ENCODE peak calls at places on chromosomes 2 and 18, in five cellular contexts. One of them, this sample, is unnamed.

GRCh38 chr2:193480187-193480586 is 1285.5 kb upstream of the TMEFF2 start:
- DNase-seq in SK-N-SH: no peak
- DNase-seq in HEK293T: no peak
- DNase-seq in K562: no peak
- DNase-seq in GM12878: no peak
- DNase-seq in this sample: no peak

GRCh38 chr18:72811047-72811446 is 56.7 kb downstream of the NETO1 start:
- DNase-seq in GM12878: no peak
- DNase-seq in SK-N-SH: no peak
- DNase-seq in HEK293T: no peak
- DNase-seq in K562: no peak
- DNase-seq in this sample: no peak

GRCh38 chr2:39481611-39482010 is 44.5 kb upstream of the MAP4K3 start:
- DNase-seq in K562: no peak
- DNase-seq in HEK293T: no peak
- DNase-seq in SK-N-SH: no peak
- DNase-seq in GM12878: no peak
- DNase-seq in this sample: no peak

GRCh38 chr2:203799905-203800304 is 67.7 kb upstream of the CTLA4 start:
- DNase-seq in SK-N-SH: no peak
- DNase-seq in K562: no peak
- DNase-seq in HEK293T: no peak
- DNase-seq in GM12878: peak; percentile 62
- DNase-seq in this sample: no peak

GRCh38 chr2:111710613-111711012 is 173.4 kb downstream of the ANAPC1 start:
- DNase-seq in K562: no peak
- DNase-seq in HEK293T: no peak
- DNase-seq in SK-N-SH: no peak
- DNase-seq in GM12878: no peak
- DNase-seq in this sample: no peak

GRCh38 chr2:8684421-8684884 is 2.6 kb downstream of the ID2 start:
- DNase-seq in SK-N-SH: peak; percentile 52
- DNase-seq in HEK293T: no peak
- DNase-seq in GM12878: peak; percentile 40
- DNase-seq in K562: peak; percentile 72
- DNase-seq in this sample: peak; percentile 63

GRCh38 chr18:48713302-48713701 is 174.5 kb downstream of the CTIF start:
- DNase-seq in K562: no peak
- DNase-seq in SK-N-SH: no peak
- DNase-seq in HEK293T: no peak
- DNase-seq in GM12878: no peak
- DNase-seq in this sample: no peak

GRCh38 chr2:70258532-70258875 is 567 bp downstream of the PCYOX1 start:
- DNase-seq in SK-N-SH: peak; percentile 56
- DNase-seq in K562: peak; percentile 60
- DNase-seq in HEK293T: peak; percentile 22
- DNase-seq in GM12878: no peak
- DNase-seq in this sample: peak; percentile 41

GRCh38 chr2:230008708-230009066 is 60.0 kb downstream of the SLC16A14 start:
- DNase-seq in HEK293T: no peak
- DNase-seq in GM12878: no peak
- DNase-seq in K562: no peak
- DNase-seq in SK-N-SH: no peak
- DNase-seq in this sample: no peak

GRCh38 chr2:223762853-223763252 is 74.5 kb downstream of the AP1S3 start:
- DNase-seq in SK-N-SH: no peak
- DNase-seq in K562: no peak
- DNase-seq in HEK293T: no peak
- DNase-seq in GM12878: no peak
- DNase-seq in this sample: peak; percentile 15

GRCh38 chr18:24786027-24786426 is 325.6 kb downstream of the HRH4 start:
- DNase-seq in GM12878: no peak
- DNase-seq in SK-N-SH: no peak
- DNase-seq in HEK293T: no peak
- DNase-seq in K562: no peak
- DNase-seq in this sample: no peak

GRCh38 chr2:42848270-42848669 is 55.9 kb upstream of the HAAO start:
- DNase-seq in GM12878: no peak
- DNase-seq in K562: no peak
- DNase-seq in HEK293T: no peak
- DNase-seq in SK-N-SH: no peak
- DNase-seq in this sample: no peak

GRCh38 chr2:34178482-34178881 is 579.4 kb upstream of the FAM98A start:
- DNase-seq in SK-N-SH: no peak
- DNase-seq in K562: no peak
- DNase-seq in GM12878: no peak
- DNase-seq in HEK293T: no peak
- DNase-seq in this sample: no peak

GRCh38 chr2:109380502-109381326 is 233.1 kb downstream of the SEPTIN10 start:
- DNase-seq in SK-N-SH: no peak
- DNase-seq in K562: no peak
- DNase-seq in HEK293T: no peak
- DNase-seq in GM12878: no peak
- DNase-seq in this sample: no peak

GRCh38 chr2:174023591-174024523 is 58.7 kb upstream of the SP3 start:
- DNase-seq in HEK293T: no peak
- DNase-seq in K562: peak; percentile 11
- DNase-seq in GM12878: no peak
- DNase-seq in SK-N-SH: peak; percentile 81
- DNase-seq in this sample: peak; percentile 78

GRCh38 chr2:86304416-86304815 is 33.0 kb downstream of the REEP1 start:
- DNase-seq in K562: no peak
- DNase-seq in HEK293T: no peak
- DNase-seq in GM12878: no peak
- DNase-seq in SK-N-SH: no peak
- DNase-seq in this sample: no peak

GRCh38 chr18:77093067-77093430 is 39.5 kb downstream of the MBP start:
- DNase-seq in K562: no peak
- DNase-seq in GM12878: no peak
- DNase-seq in HEK293T: no peak
- DNase-seq in SK-N-SH: no peak
- DNase-seq in this sample: no peak

GRCh38 chr2:124560592-124561112 is 535.6 kb downstream of the CNTNAP5 start:
- DNase-seq in GM12878: no peak
- DNase-seq in SK-N-SH: no peak
- DNase-seq in K562: no peak
- DNase-seq in HEK293T: no peak
- DNase-seq in this sample: no peak

GRCh38 chr2:76599732-76600368 is 889.1 kb upstream of the GCFC2 start:
- DNase-seq in K562: peak; percentile 74
- DNase-seq in HEK293T: peak; percentile 67
- DNase-seq in GM12878: peak; percentile 43
- DNase-seq in SK-N-SH: peak; percentile 35
- DNase-seq in this sample: peak; percentile 93

GRCh38 chr2:214127178-214127970 is 283.5 kb upstream of the VWC2L start:
- DNase-seq in SK-N-SH: no peak
- DNase-seq in GM12878: no peak
- DNase-seq in K562: no peak
- DNase-seq in HEK293T: no peak
- DNase-seq in this sample: no peak

GRCh38 chr2:108271691-108272253 is 16.9 kb upstream of the SULT1C2 start:
- DNase-seq in SK-N-SH: no peak
- DNase-seq in GM12878: no peak
- DNase-seq in K562: peak; percentile 19
- DNase-seq in HEK293T: no peak
- DNase-seq in this sample: peak; percentile 81

GRCh38 chr2:70103531-70104061 is 16.3 kb downstream of the PCBP1 start:
- DNase-seq in K562: no peak
- DNase-seq in GM12878: no peak
- DNase-seq in SK-N-SH: no peak
- DNase-seq in HEK293T: no peak
- DNase-seq in this sample: no peak

GRCh38 chr18:61398961-61399632 is 65.9 kb downstream of the CDH20 start:
- DNase-seq in HEK293T: no peak
- DNase-seq in K562: no peak
- DNase-seq in GM12878: no peak
- DNase-seq in SK-N-SH: no peak
- DNase-seq in this sample: no peak

GRCh38 chr2:1694371-1695271 is 49.7 kb downstream of the PXDN start:
- DNase-seq in HEK293T: no peak
- DNase-seq in SK-N-SH: peak; percentile 69
- DNase-seq in K562: no peak
- DNase-seq in GM12878: no peak
- DNase-seq in this sample: no peak

GRCh38 chr2:217481577-217481976 is 521.2 kb downstream of the TNS1 start:
- DNase-seq in SK-N-SH: no peak
- DNase-seq in HEK293T: no peak
- DNase-seq in K562: no peak
- DNase-seq in GM12878: no peak
- DNase-seq in this sample: no peak

GRCh38 chr18:9811978-9812377 is 73.8 kb upstream of the TXNDC2 start:
- DNase-seq in GM12878: no peak
- DNase-seq in SK-N-SH: no peak
- DNase-seq in HEK293T: no peak
- DNase-seq in K562: peak; percentile 59
- DNase-seq in this sample: no peak

GRCh38 chr18:77068321-77068841 is 64.2 kb downstream of the MBP start:
- DNase-seq in K562: no peak
- DNase-seq in GM12878: peak; percentile 39
- DNase-seq in HEK293T: no peak
- DNase-seq in SK-N-SH: no peak
- DNase-seq in this sample: no peak

GRCh38 chr2:197205590-197206215 is 104.9 kb downstream of the ANKRD44 start:
- DNase-seq in K562: no peak
- DNase-seq in SK-N-SH: no peak
- DNase-seq in GM12878: peak; percentile 56
- DNase-seq in HEK293T: no peak
- DNase-seq in this sample: no peak
- TF ChIP-seq FOXM1 in K562: no peak
- TF ChIP-seq FOXM1 in SK-N-SH: no peak
- TF ChIP-seq FOXM1 in GM12878: no peak
- TF ChIP-seq FOXM1 in HEK293T: no peak
- TF ChIP-seq FOXM1 in this sample: no peak

GRCh38 chr2:54430649-54431048 is 25.5 kb upstream of the SPTBN1 start:
- DNase-seq in HEK293T: no peak
- DNase-seq in GM12878: no peak
- DNase-seq in K562: no peak
- DNase-seq in SK-N-SH: no peak
- DNase-seq in this sample: no peak

GRCh38 chr2:54428401-54428800 is 27.7 kb upstream of the SPTBN1 start:
- DNase-seq in K562: no peak
- DNase-seq in SK-N-SH: no peak
- DNase-seq in HEK293T: no peak
- DNase-seq in GM12878: no peak
- DNase-seq in this sample: no peak

GRCh38 chr2:54429055-54429454 is 27.1 kb upstream of the SPTBN1 start:
- DNase-seq in GM12878: no peak
- DNase-seq in K562: no peak
- DNase-seq in SK-N-SH: no peak
- DNase-seq in HEK293T: no peak
- DNase-seq in this sample: no peak

GRCh38 chr2:54432181-54433020 is 23.7 kb upstream of the SPTBN1 start:
- DNase-seq in K562: no peak
- DNase-seq in GM12878: no peak
- DNase-seq in SK-N-SH: no peak
- DNase-seq in HEK293T: no peak
- DNase-seq in this sample: no peak

GRCh38 chr2:54429811-54430600 is 26.1 kb upstream of the SPTBN1 start:
- DNase-seq in SK-N-SH: no peak
- DNase-seq in HEK293T: no peak
- DNase-seq in GM12878: no peak
- DNase-seq in K562: peak; percentile 28
- DNase-seq in this sample: no peak
- TF ChIP-seq FOXM1 in SK-N-SH: no peak
- TF ChIP-seq FOXM1 in HEK293T: no peak
- TF ChIP-seq FOXM1 in GM12878: no peak
- TF ChIP-seq FOXM1 in K562: no peak
- TF ChIP-seq FOXM1 in this sample: no peak

GRCh38 chr18:23578891-23579653 is 7.2 kb downstream of the NPC1 start:
- DNase-seq in K562: no peak
- DNase-seq in GM12878: no peak
- DNase-seq in HEK293T: no peak
- DNase-seq in SK-N-SH: no peak
- DNase-seq in this sample: no peak
- TF ChIP-seq FOXM1 in K562: no peak
- TF ChIP-seq FOXM1 in GM12878: no peak
- TF ChIP-seq FOXM1 in HEK293T: no peak
- TF ChIP-seq FOXM1 in SK-N-SH: no peak
- TF ChIP-seq FOXM1 in this sample: no peak

DNA sequence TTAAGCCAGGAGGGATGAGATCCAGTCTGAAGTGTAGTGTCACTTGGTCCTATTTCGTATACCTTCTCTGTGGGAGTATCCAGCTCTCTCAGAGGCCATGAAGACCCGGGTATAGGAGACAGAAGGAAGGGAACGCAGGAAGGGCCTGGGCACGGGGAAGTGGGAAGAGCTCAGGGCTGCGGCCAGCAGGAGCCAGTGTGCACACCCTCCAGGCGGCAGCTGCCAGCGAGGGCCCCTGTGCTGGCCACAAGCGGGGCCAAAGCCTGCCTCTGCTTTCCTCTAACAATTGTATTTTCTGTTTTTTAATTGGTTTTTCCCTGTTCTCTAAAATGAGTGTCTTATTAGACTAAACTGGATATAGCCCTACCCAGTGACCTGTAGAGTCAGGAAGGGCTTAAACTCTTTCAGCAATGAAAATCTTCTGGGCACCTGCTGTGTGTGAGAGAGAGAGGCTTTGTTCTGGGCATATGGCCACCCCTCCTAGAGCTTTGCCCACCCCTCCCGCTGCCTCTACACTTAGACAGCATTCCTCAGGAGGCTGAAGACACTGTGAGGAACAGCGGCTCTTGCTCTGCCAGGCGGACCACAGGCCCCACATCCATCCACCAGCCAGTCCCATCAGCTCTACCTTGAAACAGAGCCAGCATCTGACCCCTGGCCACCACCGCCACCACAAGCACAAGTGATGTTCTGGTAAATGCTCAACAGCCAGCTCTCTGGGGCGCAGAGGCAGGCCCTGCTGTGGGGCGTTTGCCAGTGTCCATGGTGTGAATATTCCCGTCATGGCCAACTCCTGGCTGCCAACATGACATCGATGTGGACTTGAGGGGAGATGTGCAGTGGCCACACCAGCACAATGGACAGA is 9.5 kb downstream of the GPR17 start:
- DNase-seq in K562: no peak
- DNase-seq in HEK293T: no peak
- DNase-seq in SK-N-SH: no peak
- DNase-seq in GM12878: no peak
- DNase-seq in this sample: no peak
- TF ChIP-seq FOXM1 in K562: no peak
- TF ChIP-seq FOXM1 in HEK293T: no peak
- TF ChIP-seq FOXM1 in SK-N-SH: no peak
- TF ChIP-seq FOXM1 in GM12878: no peak
- TF ChIP-seq FOXM1 in this sample: no peak

DNA sequence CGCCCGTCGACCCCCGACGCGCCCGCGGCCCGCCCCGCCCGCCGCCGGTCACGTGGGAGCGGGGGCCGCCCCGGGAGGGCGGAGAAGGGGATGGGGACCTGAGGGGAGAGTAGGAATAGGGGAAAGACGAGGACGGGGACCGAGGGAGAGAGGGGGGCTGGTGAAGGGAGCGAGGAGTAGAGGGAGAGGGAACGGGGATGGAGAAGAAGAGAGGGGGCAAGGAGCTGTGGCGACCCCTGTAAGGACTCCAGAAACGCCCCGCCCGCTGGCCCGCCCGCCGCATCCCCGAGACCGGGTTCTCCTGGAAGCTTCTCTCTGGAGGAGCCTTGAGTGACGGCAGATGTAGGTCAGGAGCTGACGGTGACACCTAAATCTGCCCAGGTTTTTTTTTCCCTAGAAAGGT is 615 bp downstream of the ADNP2 start:
- DNase-seq in K562: peak; percentile 35
- DNase-seq in HEK293T: no peak
- DNase-seq in SK-N-SH: peak; percentile 87
- DNase-seq in GM12878: no peak
- DNase-seq in this sample: no peak
- TF ChIP-seq FOXM1 in K562: no peak
- TF ChIP-seq FOXM1 in HEK293T: no peak
- TF ChIP-seq FOXM1 in SK-N-SH: no peak
- TF ChIP-seq FOXM1 in GM12878: no peak
- TF ChIP-seq FOXM1 in this sample: no peak